ENCODE peak calls at places on chromosomes 4 and X, in four cellular contexts. L is IMR-90, F is prostate gland, E is GM20000. Q is an unnamed sample.

GRCh38 chr4:85823295-85823694 is 348.3 kb downstream of the ARHGAP24 start:
- DNase-seq in L (peak; percentile 62), F (no peak), E (no peak), Q (no peak)

GRCh38 chrX:109740076-109740809 is 7.2 kb upstream of the ACSL4 start:
- DNase-seq in L (peak; percentile 52), F (peak; percentile 55), E (no peak), Q (no peak)

GRCh38 chr4:155207534-155208257 is 740 bp upstream of the NPY2R start:
- DNase-seq in L (no peak), F (no peak), E (no peak), Q (no peak)

GRCh38 chr4:182880387-182881356 is 36.5 kb downstream of the DCTD start:
- DNase-seq in L (peak; percentile 11), F (peak; percentile 31), E (no peak), Q (no peak)

GRCh38 chr4:27702710-27703431 is 842.2 kb downstream of the STIM2 start:
- DNase-seq in L (peak; percentile 1), F (no peak), E (no peak), Q (no peak)

GRCh38 chrX:24657671-24658410 is 10.7 kb upstream of the PCYT1B start:
- DNase-seq in L (no peak), F (no peak), E (no peak), Q (no peak)

GRCh38 chr4:81398379-81398778 is 73.3 kb downstream of the RASGEF1B start:
- DNase-seq in L (no peak), F (no peak), E (no peak), Q (no peak)

GRCh38 chrX:39133971-39134370 is 332.7 kb downstream of the MID1IP1 start:
- DNase-seq in L (no peak), F (no peak), E (no peak), Q (no peak)

GRCh38 chr4:154389142-154389541 is 102.5 kb downstream of the DCHS2 start:
- DNase-seq in L (no peak), F (no peak), E (no peak), Q (no peak)

GRCh38 chr4:11632488-11632887 is 203.8 kb upstream of the HS3ST1 start:
- DNase-seq in L (no peak), F (no peak), E (no peak), Q (no peak)

GRCh38 chr4:121189811-121190210 is 25.7 kb upstream of the TNIP3 start:
- DNase-seq in L (no peak), F (no peak), E (peak; percentile 31), Q (no peak)

GRCh38 chr4:98506462-98507132 is 151.8 kb downstream of the TSPAN5 start:
- DNase-seq in L (no peak), F (no peak), E (no peak), Q (no peak)

GRCh38 chrX:69761633-69762032 is 145.7 kb downstream of the EDA start:
- DNase-seq in L (no peak), F (no peak), E (no peak), Q (no peak)

GRCh38 chr4:185276036-185276435 is 66.6 kb downstream of the SNX25 start:
- DNase-seq in L (peak; percentile 64), F (no peak), E (no peak), Q (no peak)

GRCh38 chrX:147377728-147378127 is 534.0 kb upstream of the FMR1 start:
- DNase-seq in L (no peak), F (no peak), E (no peak), Q (no peak)

GRCh38 chr4:150231108-150231770 is 153.0 kb downstream of the DCLK2 start:
- DNase-seq in L (peak; percentile 82), F (no peak), E (no peak), Q (no peak)

GRCh38 chr4:148007303-148007702 is 275.4 kb downstream of the ARHGAP10 start:
- DNase-seq in L (peak; percentile 99), F (peak; percentile 60), E (no peak), Q (no peak)

GRCh38 chr4:156968479-156968984 is 3.1 kb downstream of the PDGFC start:
- DNase-seq in L (peak; percentile 85), F (peak; percentile 55), E (peak; percentile 60), Q (no peak)

GRCh38 chrX:65406532-65406931 is 128.1 kb downstream of the LAS1L start:
- DNase-seq in L (no peak), F (no peak), E (no peak), Q (no peak)

GRCh38 chr4:26859762-26860156 is 882 bp upstream of the STIM2 start:
- DNase-seq in L (no peak), F (peak; percentile 38), E (no peak), Q (no peak)

GRCh38 chrX:70481424-70481823 is 36.8 kb downstream of the DLG3 start:
- DNase-seq in L (no peak), F (no peak), E (no peak), Q (no peak)

GRCh38 chrX:154785711-154786110 is 19.6 kb downstream of the MPP1 start:
- DNase-seq in L (no peak), F (no peak), E (no peak), Q (no peak)
- TF ChIP-seq CTCF in L (no peak), F (no peak), E (no peak), Q (no peak)

GRCh38 chr4:104064650-104065577 is 345.1 kb upstream of the TACR3 start:
- DNase-seq in L (no peak), F (peak; percentile 5), E (peak; percentile 40), Q (no peak)
- TF ChIP-seq CTCF in L (no peak), F (no peak), E (peak; percentile 18), Q (no peak)

GRCh38 chr4:175443547-175443946 is 368.5 kb downstream of the GPM6A start:
- DNase-seq in L (no peak), F (no peak), E (no peak), Q (no peak)
- TF ChIP-seq CTCF in L (peak; percentile 31), F (no peak), E (no peak), Q (no peak)

GRCh38 chr4:41696131-41696530 is 52.4 kb downstream of the PHOX2B start:
- DNase-seq in L (no peak), F (no peak), E (no peak), Q (no peak)

GRCh38 chr4:41696768-41697167 is 51.8 kb downstream of the PHOX2B start:
- DNase-seq in L (no peak), F (no peak), E (no peak), Q (no peak)

GRCh38 chr4:41687971-41688370 is 60.6 kb downstream of the PHOX2B start:
- DNase-seq in L (no peak), F (no peak), E (no peak), Q (no peak)

GRCh38 chr4:41692717-41693345 is 55.7 kb downstream of the PHOX2B start:
- DNase-seq in L (peak; percentile 59), F (peak; percentile 10), E (peak; percentile 43), Q (no peak)

GRCh38 chr4:41693629-41694028 is 54.9 kb downstream of the PHOX2B start:
- DNase-seq in L (peak; percentile 56), F (no peak), E (peak; percentile 7), Q (no peak)
- TF ChIP-seq CTCF in L (peak; percentile 69), F (no peak), E (peak; percentile 53), Q (no peak)

GRCh38 chr4:5474756-5475155 is 233.6 kb downstream of the EVC2 start:
- DNase-seq in L (peak; percentile 77), F (no peak), E (no peak), Q (no peak)
- TF ChIP-seq CTCF in L (no peak), F (no peak), E (no peak), Q (no peak)

GRCh38 chr4:101977096-101977495 is 186.6 kb downstream of the BANK1 start:
- DNase-seq in L (peak; percentile 94), F (peak; percentile 20), E (no peak), Q (no peak)
- TF ChIP-seq CTCF in L (no peak), F (no peak), E (no peak), Q (no peak)

Q was measured in natural killer cell.